ENCODE peak calls at places on chromosomes 7 and 10, in six cellular contexts. M is T-helper 2 cell treated with Interferon-gamma antibody and Interleukin-4, amounts not matched to agents 5 μg/mL and 100 μg/mL, for 36 hours; Y is cardiac muscle cell; R is hepatic stellate cell; E is OCI-M1; Q is adrenal gland. T is an unnamed sample.

GRCh38 chr10:34506773-34507172 is 308.3 kb downstream of the PARD3 start:
- DNase-seq in M (no peak), Y (no peak), R (no peak), E (no peak), Q (no peak), T (no peak)

GRCh38 chr7:69935107-69935506 is 336.8 kb downstream of the AUTS2 start:
- DNase-seq in M (no peak), Y (no peak), R (no peak), E (no peak), Q (no peak), T (no peak)

GRCh38 chr7:45890902-45891461 is 2.7 kb downstream of the IGFBP1 start:
- DNase-seq in M (no peak), Y (peak), R (no peak), E (peak), Q (no peak), T (no peak)

GRCh38 chr7:69244691-69245090 is 353.6 kb upstream of the AUTS2 start:
- DNase-seq in M (no peak), Y (no peak), R (no peak), E (no peak), Q (no peak), T (no peak)

GRCh38 chr10:95208702-95209391 is 14.8 kb downstream of the ACSM6 start:
- DNase-seq in M (no peak), Y (peak), R (peak), E (peak), Q (no peak), T (no peak)

GRCh38 chr7:140275069-140275961 is 98.5 kb upstream of the KDM7A start:
- DNase-seq in M (no peak), Y (peak), R (no peak), E (peak), Q (no peak), T (no peak)

GRCh38 chr7:105653441-105654005 is 72.2 kb upstream of the EFCAB10 start:
- DNase-seq in M (no peak), Y (no peak), R (no peak), E (no peak), Q (no peak), T (peak)

GRCh38 chr7:85475071-85475470 is 288.2 kb upstream of the SEMA3D start:
- DNase-seq in M (no peak), Y (no peak), R (no peak), E (peak), Q (no peak), T (no peak)

GRCh38 chr7:108486291-108486966 is 30.2 kb upstream of the NRCAM start:
- DNase-seq in M (no peak), Y (peak), R (peak), E (no peak), Q (no peak), T (no peak)

GRCh38 chr10:24622781-24623301 is 100.8 kb downstream of the ARHGAP21 start:
- DNase-seq in M (no peak), Y (peak), R (no peak), E (no peak), Q (no peak), T (no peak)

GRCh38 chr10:92846-93245 is 42.4 kb upstream of the ZMYND11 start:
- DNase-seq in M (no peak), Y (no peak), R (no peak), E (no peak), Q (no peak), T (no peak)